ENCODE peak calls at places on chromosome 14, in eight cellular contexts. V is endothelial cell, D is ovary, F is hepatocyte, X is astrocyte of the cerebellum, J is neural crest cell, A is fibroblast of pulmonary artery, Z is bronchial epithelial cell. W is an unnamed sample.

GRCh38 chr14:60349663-60350365 is 100.8 kb downstream of the PPM1A start:
- DNase-seq in V (peak), D (peak), F (peak), X (peak), J (no peak), A (peak), Z (peak), W (no peak)

GRCh38 chr14:73059326-73059725 is 992 bp downstream of the RBM25 start:
- DNase-seq in V (no peak), D (no peak), F (peak), X (no peak), J (no peak), A (peak), Z (peak), W (no peak)

GRCh38 chr14:77151918-77152588 is 10.5 kb upstream of the ZDHHC22 start:
- DNase-seq in V (no peak), D (no peak), F (no peak), X (no peak), J (no peak), A (peak), Z (peak), W (peak)

GRCh38 chr14:52703225-52703624 is 3.8 kb upstream of the PSMC6 start:
- DNase-seq in V (no peak), D (no peak), F (peak), X (peak), J (no peak), A (peak), Z (peak), W (no peak)

GRCh38 chr14:57712101-57712500 is 153.8 kb downstream of the SLC35F4 start:
- DNase-seq in V (no peak), D (no peak), F (no peak), X (no peak), J (no peak), A (no peak), Z (no peak), W (no peak)

GRCh38 chr14:61355892-61356325 is 34.5 kb downstream of the PRKCH start:
- DNase-seq in V (peak), D (no peak), F (peak), X (no peak), J (no peak), A (peak), Z (peak), W (no peak)

GRCh38 chr14:25049559-25050493 is at the start of gene STXBP6:
- DNase-seq in V (peak), D (peak), F (peak), X (no peak), J (peak), A (peak), Z (no peak), W (no peak)

GRCh38 chr14:25042362-25043299 is 7.3 kb downstream of the STXBP6 start:
- DNase-seq in V (peak), D (no peak), F (peak), X (peak), J (no peak), A (peak), Z (no peak), W (no peak)

GRCh38 chr14:98964171-98964570 is 307.8 kb downstream of the BCL11B start:
- DNase-seq in V (no peak), D (no peak), F (no peak), X (no peak), J (no peak), A (no peak), Z (no peak), W (no peak)

GRCh38 chr14:92973265-92973797 is 50.4 kb downstream of the CHGA start:
- DNase-seq in V (peak), D (peak), F (peak), X (no peak), J (peak), A (peak), Z (peak), W (peak)

GRCh38 chr14:99363616-99364290 is 91.8 kb upstream of the BCL11B start:
- DNase-seq in V (no peak), D (no peak), F (no peak), X (no peak), J (no peak), A (no peak), Z (no peak), W (no peak)

GRCh38 chr14:88522393-88522792 is 32.4 kb downstream of the PTPN21 start:
- DNase-seq in V (no peak), D (no peak), F (no peak), X (no peak), J (no peak), A (no peak), Z (no peak), W (no peak)

GRCh38 chr14:67495827-67496226 is 7.3 kb upstream of the TMEM229B start:
- DNase-seq in V (no peak), D (no peak), F (no peak), X (no peak), J (no peak), A (no peak), Z (no peak), W (no peak)

GRCh38 chr14:81178063-81178462 is 42.7 kb downstream of the GTF2A1 start:
- DNase-seq in V (no peak), D (no peak), F (no peak), X (no peak), J (no peak), A (no peak), Z (no peak), W (no peak)

GRCh38 chr14:22375321-22375930 is 213.6 kb downstream of the DAD1 start:
- DNase-seq in V (peak), D (no peak), F (peak), X (no peak), J (peak), A (peak), Z (peak), W (no peak)

GRCh38 chr14:103087343-103087835 is 3.4 kb downstream of the LBHD2 start:
- DNase-seq in V (no peak), D (no peak), F (no peak), X (no peak), J (no peak), A (no peak), Z (no peak), W (no peak)

GRCh38 chr14:102213984-102214658 is 74.4 kb downstream of the WDR20 start:
- DNase-seq in V (no peak), D (no peak), F (no peak), X (no peak), J (no peak), A (no peak), Z (no peak), W (no peak)

GRCh38 chr14:72049462-72049861 is 117.2 kb downstream of the RGS6 start:
- DNase-seq in V (no peak), D (no peak), F (no peak), X (no peak), J (no peak), A (no peak), Z (peak), W (no peak)

GRCh38 chr14:23513005-23513412 is 38.6 kb downstream of the ZFHX2 start:
- DNase-seq in V (no peak), D (no peak), F (no peak), X (no peak), J (no peak), A (no peak), Z (no peak), W (peak)

GRCh38 chr14:33297565-33297964 is 358.9 kb downstream of the NPAS3 start:
- DNase-seq in V (no peak), D (no peak), F (no peak), X (no peak), J (no peak), A (no peak), Z (no peak), W (no peak)

GRCh38 chr14:51019089-51019488 is 74.8 kb upstream of the PYGL start:
- DNase-seq in V (no peak), D (no peak), F (no peak), X (peak), J (no peak), A (no peak), Z (no peak), W (no peak)

GRCh38 chr14:92387610-92388009 is 64.6 kb downstream of the SLC24A4 start:
- DNase-seq in V (no peak), D (no peak), F (no peak), X (no peak), J (no peak), A (no peak), Z (no peak), W (no peak)

GRCh38 chr14:60276347-60276746 is 27.3 kb downstream of the PPM1A start:
- DNase-seq in V (no peak), D (no peak), F (no peak), X (no peak), J (no peak), A (peak), Z (no peak), W (no peak)

GRCh38 chr14:31261859-31262739 is 54.5 kb upstream of the HECTD1 start:
- DNase-seq in V (no peak), D (peak), F (peak), X (no peak), J (no peak), A (peak), Z (peak), W (peak)

GRCh38 chr14:102578821-102579220 is 13.6 kb upstream of the RCOR1 start:
- DNase-seq in V (no peak), D (no peak), F (no peak), X (no peak), J (no peak), A (no peak), Z (no peak), W (no peak)

GRCh38 chr14:86654558-86655184 is 1124.7 kb downstream of the FLRT2 start:
- DNase-seq in V (peak), D (no peak), F (peak), X (peak), J (peak), A (peak), Z (peak), W (no peak)

GRCh38 chr14:54493293-54493692 is 4.5 kb upstream of the GMFB start:
- DNase-seq in V (peak), D (no peak), F (no peak), X (no peak), J (no peak), A (no peak), Z (no peak), W (no peak)

GRCh38 chr14:22850944-22851790 is 14.8 kb downstream of the MMP14 start:
- DNase-seq in V (peak), D (peak), F (peak), X (peak), J (no peak), A (peak), Z (peak), W (peak)

GRCh38 chr14:30035361-30035760 is 107.7 kb upstream of the PRKD1 start:
- DNase-seq in V (no peak), D (no peak), F (no peak), X (no peak), J (no peak), A (no peak), Z (no peak), W (no peak)

GRCh38 chr14:94936411-94936892 is 166.5 kb upstream of the GSC start:
- DNase-seq in V (no peak), D (peak), F (peak), X (peak), J (no peak), A (peak), Z (no peak), W (peak)

GRCh38 chr14:68730811-68731425 is 61.9 kb downstream of the ZFP36L1 start:
- DNase-seq in V (no peak), D (no peak), F (no peak), X (no peak), J (peak), A (no peak), Z (no peak), W (no peak)

GRCh38 chr14:59389936-59390335 is 75.2 kb downstream of the GPR135 start:
- DNase-seq in V (no peak), D (no peak), F (no peak), X (no peak), J (no peak), A (no peak), Z (peak), W (no peak)

GRCh38 chr14:30129795-30130194 is 202.1 kb upstream of the PRKD1 start:
- DNase-seq in V (no peak), D (no peak), F (no peak), X (no peak), J (no peak), A (no peak), Z (no peak), W (no peak)

GRCh38 chr14:84025258-84026012 is 1504.5 kb upstream of the FLRT2 start:
- DNase-seq in V (no peak), D (no peak), F (no peak), X (no peak), J (no peak), A (no peak), Z (no peak), W (no peak)

GRCh38 chr14:85853996-85854526 is 324.1 kb downstream of the FLRT2 start:
- DNase-seq in V (no peak), D (no peak), F (no peak), X (no peak), J (no peak), A (no peak), Z (no peak), W (no peak)

GRCh38 chr14:90785474-90785873 is 30.8 kb downstream of the TTC7B start:
- DNase-seq in V (no peak), D (no peak), F (no peak), X (no peak), J (no peak), A (peak), Z (no peak), W (peak)
- TF ChIP-seq CTCF in V (no peak), D (no peak), F (no peak), X (peak), J (no peak), A (peak), Z (no peak), W (no peak)

GRCh38 chr14:105165134-105165704 is 3.4 kb downstream of the JAG2 start:
- DNase-seq in V (no peak), D (no peak), F (no peak), X (no peak), J (no peak), A (no peak), Z (no peak), W (no peak)
- TF ChIP-seq CTCF in V (no peak), D (no peak), F (no peak), X (no peak), J (no peak), A (no peak), Z (no peak), W (no peak)

GRCh38 chr14:100669011-100669412 is 57.7 kb upstream of the DLK1 start:
- DNase-seq in V (no peak), D (no peak), F (peak), X (no peak), J (no peak), A (no peak), Z (no peak), W (no peak)

GRCh38 chr14:100669468-100669867 is 57.2 kb upstream of the DLK1 start:
- DNase-seq in V (no peak), D (no peak), F (peak), X (no peak), J (no peak), A (no peak), Z (no peak), W (no peak)

GRCh38 chr14:100671386-100671901 is 55.2 kb upstream of the DLK1 start:
- DNase-seq in V (no peak), D (no peak), F (no peak), X (no peak), J (no peak), A (no peak), Z (no peak), W (no peak)

GRCh38 chr14:100671906-100672305 is 54.8 kb upstream of the DLK1 start:
- DNase-seq in V (no peak), D (no peak), F (no peak), X (no peak), J (no peak), A (no peak), Z (no peak), W (no peak)

DNA sequence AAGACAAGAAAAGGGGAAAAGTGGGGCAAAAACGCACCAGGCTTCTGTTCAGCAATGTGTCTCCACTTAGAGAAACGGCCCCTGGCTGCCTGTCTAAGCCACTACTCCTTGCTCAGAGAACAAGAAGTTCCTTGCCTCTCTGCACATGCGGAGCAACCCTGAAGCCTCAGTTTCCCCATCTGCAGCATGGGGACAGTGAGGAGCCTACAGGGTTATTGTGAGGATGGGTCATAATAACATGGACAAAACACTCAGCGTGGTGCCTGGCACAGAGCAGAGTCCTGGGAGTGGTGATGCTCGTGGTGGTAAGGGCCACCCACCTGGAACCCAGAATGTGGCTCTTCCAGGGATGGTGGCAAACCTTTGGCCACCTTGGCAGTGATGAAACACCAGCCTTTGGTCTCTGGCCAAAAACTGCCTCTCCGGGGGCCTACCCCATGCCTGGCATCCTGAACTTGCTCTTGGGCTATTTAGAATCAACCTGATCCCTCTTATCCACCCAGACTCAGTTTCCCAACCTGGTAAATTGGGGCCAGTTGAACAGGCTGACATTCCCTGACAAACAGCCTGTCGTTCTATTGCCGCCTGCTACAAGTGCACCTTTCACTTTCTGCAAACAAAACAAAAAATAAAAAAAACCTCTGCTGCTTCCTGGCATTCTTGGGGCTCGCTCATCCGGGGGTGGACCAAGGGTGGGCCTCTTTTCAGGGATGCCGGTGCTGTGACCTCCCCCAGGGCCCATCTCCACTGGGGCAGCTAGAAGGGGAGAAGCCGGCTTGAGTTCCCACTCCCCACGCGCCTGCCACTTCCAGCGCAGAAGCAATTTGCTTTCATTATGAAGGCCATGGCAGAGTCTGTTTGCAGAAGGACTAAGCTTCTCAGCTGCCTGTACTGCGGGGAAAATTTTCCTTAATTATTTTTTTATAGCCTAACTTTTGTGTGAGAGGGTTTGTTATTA is 56.4 kb upstream of the DLK1 start:
- DNase-seq in V (no peak), D (no peak), F (peak), X (no peak), J (no peak), A (no peak), Z (no peak), W (no peak)
- TF ChIP-seq CTCF in V (no peak), D (no peak), F (no peak), X (peak), J (no peak), A (peak), Z (no peak), W (no peak)

GRCh38 chr14:37668646-37669045 is 73.2 kb downstream of the TTC6 start:
- DNase-seq in V (no peak), D (no peak), F (peak), X (no peak), J (no peak), A (peak), Z (peak), W (no peak)

GRCh38 chr14:37665951-37666350 is 70.5 kb downstream of the TTC6 start:
- DNase-seq in V (no peak), D (no peak), F (no peak), X (no peak), J (no peak), A (no peak), Z (no peak), W (no peak)

GRCh38 chr14:37673439-37673838 is 78.0 kb downstream of the TTC6 start:
- DNase-seq in V (no peak), D (no peak), F (no peak), X (no peak), J (no peak), A (no peak), Z (no peak), W (no peak)

GRCh38 chr14:37665479-37665878 is 70.0 kb downstream of the TTC6 start:
- DNase-seq in V (no peak), D (no peak), F (no peak), X (no peak), J (no peak), A (no peak), Z (no peak), W (no peak)

DNA sequence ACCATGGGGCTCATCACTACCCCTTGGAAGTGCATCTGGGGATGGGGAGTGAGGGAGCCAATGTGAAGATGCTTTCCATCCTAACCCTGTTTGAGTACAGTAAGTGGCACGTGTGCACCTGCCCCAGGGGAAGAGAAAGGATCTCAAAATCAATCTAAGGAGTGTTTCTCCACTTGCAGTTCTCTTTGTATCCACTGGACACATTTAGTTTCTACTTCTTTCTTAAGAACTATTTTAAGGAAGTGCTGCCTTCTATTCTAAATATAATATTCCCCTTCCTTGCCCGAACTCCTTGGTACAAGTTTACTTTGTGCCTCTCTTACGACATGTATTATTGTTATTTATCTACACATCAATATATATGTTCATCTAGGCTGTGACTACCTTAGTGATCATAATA is 73.8 kb downstream of the TTC6 start:
- DNase-seq in V (no peak), D (no peak), F (no peak), X (no peak), J (no peak), A (no peak), Z (no peak), W (no peak)
- TF ChIP-seq CTCF in V (peak), D (no peak), F (no peak), X (no peak), J (peak), A (no peak), Z (no peak), W (no peak)

GRCh38 chr14:82872494-82872893 is 1338.8 kb upstream of the SEL1L start:
- DNase-seq in V (no peak), D (no peak), F (no peak), X (no peak), J (peak), A (no peak), Z (no peak), W (no peak)
- TF ChIP-seq CTCF in V (no peak), D (no peak), F (peak), X (peak), J (peak), A (no peak), Z (no peak), W (no peak)

DNA sequence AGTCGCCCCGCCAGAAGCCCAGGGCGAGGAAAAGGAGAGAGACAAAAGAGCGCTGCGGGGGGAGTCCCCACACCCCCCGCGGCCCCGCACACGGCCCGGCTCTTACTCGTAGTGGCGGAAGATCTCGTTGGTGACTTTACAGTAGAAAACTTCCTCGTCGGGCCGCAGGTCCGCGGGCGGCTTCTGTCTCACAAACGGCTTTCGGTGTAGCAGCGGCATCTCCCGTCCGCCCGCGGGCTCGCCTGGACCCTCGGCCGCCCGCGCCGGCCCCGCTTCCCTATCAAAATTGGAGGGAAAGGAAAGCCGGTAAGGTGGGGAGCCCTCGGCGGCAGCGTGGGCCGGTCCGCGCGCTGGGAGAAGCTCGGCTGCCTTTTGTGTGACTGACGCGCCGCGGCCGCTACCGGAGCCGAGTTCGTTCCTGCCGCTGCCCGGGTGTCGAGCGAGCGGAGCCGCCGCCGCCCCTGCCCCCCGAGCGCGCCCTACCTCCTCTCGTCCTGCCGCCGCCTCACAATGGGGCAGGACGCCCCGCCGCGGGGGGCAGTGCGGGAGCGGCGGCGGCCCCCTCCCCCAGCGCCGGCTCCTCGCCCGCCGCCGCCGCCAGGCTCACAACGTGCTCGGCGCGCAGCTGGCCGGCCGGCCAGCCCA is 652 bp downstream of the BAZ1A start:
- DNase-seq in V (peak), D (peak), F (peak), X (no peak), J (peak), A (peak), Z (no peak), W (peak)
- TF ChIP-seq CTCF in V (no peak), D (no peak), F (peak), X (peak), J (peak), A (peak), Z (peak), W (peak)

GRCh38 chr14:105294142-105294597 is 6.6 kb downstream of the BRF1 start:
- DNase-seq in V (no peak), D (no peak), F (no peak), X (no peak), J (no peak), A (peak), Z (no peak), W (no peak)
- TF ChIP-seq CTCF in V (no peak), D (no peak), F (no peak), X (no peak), J (no peak), A (no peak), Z (no peak), W (no peak)

W was measured in coronary artery.